ENCODE peak calls at places on chromosomes 2 and 18, in nine cellular contexts. Z is GM12878, N is upper lobe of left lung, F is tibial nerve, M is suprapubic skin, O is A549, B is sigmoid colon, Y is HepG2, R is H1. L is an unnamed sample.

GRCh38 chr2:206616141-206616540 is 26.1 kb upstream of the FAM237A start:
- DNase-seq in Z (no peak), N (no peak), F (no peak), M (no peak), O (peak; percentile 77), B (no peak), Y (no peak), R (no peak), L (no peak)

GRCh38 chr2:177852389-177852788 is 220.2 kb downstream of the PDE11A start:
- DNase-seq in Z (no peak), N (no peak), F (no peak), M (no peak), O (no peak), B (no peak), Y (no peak), R (no peak), L (no peak)

GRCh38 chr2:220664272-220665107 is 907.6 kb downstream of the EPHA4 start:
- DNase-seq in Z (no peak), N (no peak), F (no peak), M (no peak), O (no peak), B (no peak), Y (no peak), R (no peak), L (no peak)

GRCh38 chr2:128451636-128452411 is 133.2 kb upstream of the HS6ST1 start:
- DNase-seq in Z (no peak), N (no peak), F (no peak), M (peak; percentile 27), O (no peak), B (peak; percentile 33), Y (no peak), R (peak; percentile 36), L (no peak)

GRCh38 chr2:134310450-134311079 is 56.7 kb downstream of the MGAT5 start:
- DNase-seq in Z (no peak), N (no peak), F (no peak), M (no peak), O (no peak), B (no peak), Y (no peak), R (no peak), L (no peak)

GRCh38 chr18:30093376-30093775 is 949.2 kb downstream of the DSC3 start:
- DNase-seq in Z (no peak), N (no peak), F (no peak), M (no peak), O (no peak), B (no peak), Y (no peak), R (no peak), L (no peak)

GRCh38 chr2:191626497-191627151 is 51.3 kb upstream of the NABP1 start:
- DNase-seq in Z (no peak), N (no peak), F (no peak), M (no peak), O (peak; percentile 12), B (no peak), Y (no peak), R (no peak), L (no peak)

GRCh38 chr2:234026111-234026510 is 24.4 kb upstream of the SPP2 start:
- DNase-seq in Z (no peak), N (no peak), F (no peak), M (no peak), O (no peak), B (no peak), Y (no peak), R (no peak), L (no peak)

GRCh38 chr2:157267476-157267875 is 10.0 kb downstream of the GALNT5 start:
- DNase-seq in Z (no peak), N (no peak), F (no peak), M (no peak), O (no peak), B (no peak), Y (no peak), R (no peak), L (no peak)

GRCh38 chr18:55485666-55486065 is 102.3 kb downstream of the TCF4 start:
- DNase-seq in Z (no peak), N (no peak), F (no peak), M (no peak), O (no peak), B (no peak), Y (no peak), R (no peak), L (no peak)

GRCh38 chr2:104698276-104698675 is 155.6 kb upstream of the POU3F3 start:
- DNase-seq in Z (no peak), N (no peak), F (no peak), M (no peak), O (no peak), B (no peak), Y (no peak), R (no peak), L (no peak)

GRCh38 chr2:104703669-104704068 is 150.2 kb upstream of the POU3F3 start:
- DNase-seq in Z (no peak), N (no peak), F (no peak), M (no peak), O (no peak), B (no peak), Y (no peak), R (no peak), L (no peak)

GRCh38 chr2:104702026-104702425 is 151.9 kb upstream of the POU3F3 start:
- DNase-seq in Z (no peak), N (no peak), F (no peak), M (no peak), O (no peak), B (no peak), Y (no peak), R (no peak), L (no peak)

GRCh38 chr2:104702451-104702850 is 151.5 kb upstream of the POU3F3 start:
- DNase-seq in Z (no peak), N (no peak), F (no peak), M (no peak), O (no peak), B (no peak), Y (no peak), R (no peak), L (no peak)

GRCh38 chr2:104701471-104701911 is 152.4 kb upstream of the POU3F3 start:
- DNase-seq in Z (no peak), N (no peak), F (no peak), M (no peak), O (no peak), B (no peak), Y (no peak), R (no peak), L (no peak)
- TF ChIP-seq EP300 in Z (no peak), N (no peak), F (no peak), M (no peak), O (no peak), B (no peak), Y (no peak), R (no peak), L (no peak)

DNA sequence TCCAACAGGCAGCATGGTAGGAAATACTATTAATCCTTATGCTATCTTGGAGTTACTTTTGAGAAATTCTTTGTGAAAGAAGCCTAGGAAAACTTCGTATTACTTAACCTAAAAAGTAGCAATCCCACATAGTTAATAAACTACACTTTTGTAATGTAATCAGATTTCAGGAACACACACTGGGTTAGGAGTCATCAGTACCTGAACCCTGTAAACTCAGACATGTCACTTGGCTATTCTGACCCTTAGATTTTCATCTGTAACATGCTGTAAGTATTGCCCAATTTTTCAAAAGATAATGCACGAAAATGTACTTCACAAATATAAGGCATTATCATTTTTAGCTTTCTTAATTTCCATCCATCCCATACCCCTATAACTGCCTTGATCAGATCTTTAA is 39.0 kb downstream of the KIDINS220 start:
- DNase-seq in Z (no peak), N (no peak), F (no peak), M (no peak), O (no peak), B (no peak), Y (no peak), R (no peak), L (no peak)
- H3K27ac ChIP-seq in Z (no peak overlapping the region), N (no peak overlapping the region), F (no peak overlapping the region), M (no peak overlapping the region), O (no peak overlapping the region), B (no peak overlapping the region), Y (no peak overlapping the region), R (no peak overlapping the region), L (no peak overlapping the region)

GRCh38 chr2:239952251-239952650 is 72.9 kb downstream of the NDUFA10 start:
- DNase-seq in Z (no peak), N (no peak), F (no peak), M (no peak), O (no peak), B (no peak), Y (no peak), R (no peak), L (no peak)

GRCh38 chr2:239952665-239953417 is 72.3 kb downstream of the NDUFA10 start:
- DNase-seq in Z (no peak), N (no peak), F (no peak), M (no peak), O (no peak), B (no peak), Y (no peak), R (no peak), L (no peak)

GRCh38 chr2:239950144-239950920 is 74.8 kb downstream of the NDUFA10 start:
- DNase-seq in Z (no peak), N (no peak), F (no peak), M (peak; percentile 48), O (no peak), B (peak; percentile 48), Y (no peak), R (no peak), L (no peak)

GRCh38 chr2:239951117-239951734 is 73.9 kb downstream of the NDUFA10 start:
- DNase-seq in Z (no peak), N (no peak), F (no peak), M (no peak), O (no peak), B (peak; percentile 53), Y (no peak), R (no peak), L (no peak)

GRCh38 chr2:239951825-239952224 is 73.3 kb downstream of the NDUFA10 start:
- DNase-seq in Z (no peak), N (no peak), F (no peak), M (no peak), O (no peak), B (no peak), Y (no peak), R (no peak), L (no peak)
- TF ChIP-seq EP300 in Z (no peak), N (no peak), F (no peak), M (no peak), O (no peak), B (no peak), Y (no peak), R (no peak), L (no peak)

GRCh38 chr2:69674301-69674640 is 30.7 kb upstream of the AAK1 start:
- DNase-seq in Z (no peak), N (no peak), F (no peak), M (no peak), O (no peak), B (no peak), Y (no peak), R (no peak), L (no peak)

GRCh38 chr2:69663860-69664259 is 20.3 kb upstream of the AAK1 start:
- DNase-seq in Z (no peak), N (no peak), F (no peak), M (no peak), O (no peak), B (no peak), Y (no peak), R (no peak), L (no peak)

GRCh38 chr2:69665152-69665551 is 21.6 kb upstream of the AAK1 start:
- DNase-seq in Z (no peak), N (no peak), F (no peak), M (no peak), O (no peak), B (no peak), Y (no peak), R (no peak), L (no peak)

GRCh38 chr2:69667805-69668382 is 24.4 kb upstream of the AAK1 start:
- DNase-seq in Z (no peak), N (no peak), F (no peak), M (no peak), O (no peak), B (no peak), Y (no peak), R (no peak), L (no peak)

GRCh38 chr2:69668598-69668997 is 25.1 kb upstream of the AAK1 start:
- DNase-seq in Z (no peak), N (no peak), F (no peak), M (no peak), O (no peak), B (no peak), Y (no peak), R (no peak), L (no peak)
- H3K27ac ChIP-seq in Z (no peak overlapping the region), N (no peak overlapping the region), F (no peak overlapping the region), M (no peak overlapping the region), O (no peak overlapping the region), B (no peak overlapping the region), Y (no peak overlapping the region), R (no peak overlapping the region), L (no peak overlapping the region)

L was measured in transverse colon.